ENCODE peak calls at places on chromosomes 11 and 22, in nine cellular contexts. X is EL; P is endothelial cell of umbilical vein; Y is ACHN; S is amniotic stem cell; K is naive thymus-derived CD8-positive, alpha-beta T cell; Q is type B pancreatic cell; H is progenitor cell of endocrine pancreas; D is MV-4-11. F is an unnamed sample.

GRCh38 chr22:46079861-46080821 is 70.2 kb upstream of the PPARA start:
- DNase-seq in P (no peak), X (peak; percentile 95), Q (no peak), Y (peak; percentile 69), D (peak; percentile 70), S (no peak), K (no peak), H (no peak), F (no peak)

GRCh38 chr11:69342588-69343330 is 48.8 kb downstream of the MYEOV start:
- DNase-seq in K (no peak), Y (no peak), D (no peak), Q (peak; percentile 61), S (no peak), X (no peak), H (no peak), P (no peak), F (no peak)

GRCh38 chr22:42880815-42881214 is 23.7 kb upstream of the ARFGAP3 start:
- DNase-seq in Q (no peak), K (no peak), H (no peak), X (no peak), Y (no peak), D (no peak), P (no peak), S (no peak), F (peak; percentile 31)

GRCh38 chr11:79507726-79508125 is 66.9 kb upstream of the TENM4 start:
- DNase-seq in H (no peak), Q (no peak), X (no peak), K (no peak), Y (no peak), P (no peak), S (no peak), D (no peak), F (peak; percentile 25)

GRCh38 chr11:125621995-125622394 is 3.0 kb upstream of the CHEK1 start:
- DNase-seq in Y (peak; percentile 53), P (peak; percentile 37), H (no peak), X (peak; percentile 78), K (no peak), Q (no peak), D (no peak), S (no peak), F (no peak)

GRCh38 chr22:40178417-40179409 is 988 bp downstream of the TNRC6B start:
- DNase-seq in Y (peak; percentile 51), H (no peak), X (peak; percentile 79), P (peak; percentile 71), Q (no peak), D (peak; percentile 8), K (peak; percentile 37), S (peak; percentile 52), F (peak; percentile 94)

GRCh38 chr11:80330302-80330701 is 889.5 kb upstream of the TENM4 start:
- DNase-seq in S (no peak), H (no peak), Q (no peak), P (peak; percentile 81), X (no peak), Y (peak; percentile 38), D (no peak), K (no peak), F (no peak)

GRCh38 chr11:92628401-92629292 is 340.8 kb upstream of the MTNR1B start:
- DNase-seq in Q (no peak), Y (no peak), D (peak; percentile 29), H (no peak), S (no peak), X (peak; percentile 45), K (no peak), P (no peak), F (no peak)

GRCh38 chr11:74139151-74139918 is 31.5 kb downstream of the C2CD3 start:
- DNase-seq in K (no peak), H (no peak), Q (no peak), S (no peak), P (no peak), X (peak; percentile 32), D (no peak), Y (peak; percentile 43), F (peak; percentile 35)

GRCh38 chr22:45684169-45684568 is 12.5 kb downstream of the ATXN10 start:
- DNase-seq in H (no peak), P (no peak), S (no peak), X (peak; percentile 50), Y (no peak), K (no peak), D (peak; percentile 89), Q (no peak), F (no peak)

GRCh38 chr22:30159561-30160353 is 79.5 kb downstream of the HORMAD2 start:
- DNase-seq in H (no peak), Q (no peak), S (peak; percentile 58), X (peak; percentile 64), K (no peak), P (peak; percentile 3), D (no peak), Y (peak; percentile 58), F (peak; percentile 6)

GRCh38 chr22:35172452-35172851 is 84.8 kb upstream of the HMGXB4 start:
- DNase-seq in Y (no peak), H (no peak), S (no peak), Q (no peak), D (no peak), P (no peak), X (no peak), K (no peak), F (no peak)

GRCh38 chr11:122776546-122776945 is 61.8 kb upstream of the CRTAM start:
- DNase-seq in K (no peak), S (no peak), D (no peak), H (no peak), X (no peak), Y (no peak), Q (no peak), P (no peak), F (no peak)

GRCh38 chr11:117016747-117017146 is 81.5 kb downstream of the SIK3 start:
- DNase-seq in Y (no peak), X (no peak), Q (no peak), H (no peak), S (no peak), K (no peak), P (no peak), D (no peak), F (no peak)

GRCh38 chr11:69119170-69119569 is 36.6 kb upstream of the SMIM38 start:
- DNase-seq in X (no peak), P (no peak), D (no peak), Y (no peak), S (no peak), Q (no peak), H (no peak), K (no peak), F (peak; percentile 21)

GRCh38 chr11:47359162-47359561 is 6.7 kb upstream of the MYBPC3 start:
- DNase-seq in S (no peak), X (no peak), H (no peak), Q (no peak), K (no peak), D (no peak), Y (no peak), P (no peak), F (no peak)

GRCh38 chr11:130831506-130832385 is 84.5 kb downstream of the SNX19 start:
- DNase-seq in X (no peak), Y (no peak), D (no peak), P (no peak), S (no peak), K (no peak), Q (no peak), H (no peak), F (peak; percentile 38)

GRCh38 chr22:30183861-30184278 is 62.7 kb downstream of the LIF start:
- DNase-seq in P (no peak), X (peak; percentile 61), H (no peak), K (no peak), Y (peak; percentile 71), D (peak; percentile 68), S (no peak), Q (no peak), F (peak; percentile 62)

GRCh38 chr11:117829369-117829725 is 4.8 kb upstream of the FXYD2 start:
- DNase-seq in H (no peak), Q (no peak), K (no peak), D (no peak), Y (no peak), P (no peak), S (no peak), X (no peak), F (no peak)

GRCh38 chr11:134275534-134276395 is at the start of gene GLB1L3:
- DNase-seq in Q (no peak), S (no peak), D (peak; percentile 4), X (peak; percentile 25), H (peak; percentile 22), Y (peak; percentile 11), K (peak; percentile 80), P (no peak), F (peak; percentile 76)

GRCh38 chr22:37420656-37421467 is 6.4 kb downstream of the ELFN2 start:
- DNase-seq in P (peak; percentile 26), Y (no peak), D (peak; percentile 21), S (no peak), X (peak; percentile 30), Q (no peak), H (no peak), K (no peak), F (no peak)

GRCh38 chr22:42937164-42937854 is 77.6 kb downstream of the PACSIN2 start:
- DNase-seq in D (peak; percentile 88), Y (peak; percentile 74), S (peak; percentile 59), P (no peak), K (no peak), Q (no peak), H (no peak), X (peak; percentile 84), F (peak; percentile 23)

GRCh38 chr11:76153609-76153949 is 52.7 kb downstream of the WNT11 start:
- DNase-seq in D (no peak), H (no peak), S (peak; percentile 25), X (peak; percentile 83), Q (no peak), K (no peak), P (no peak), Y (no peak), F (peak; percentile 88)

GRCh38 chr11:72743321-72744221 is 8.6 kb downstream of the ARAP1 start:
- DNase-seq in S (no peak), D (peak; percentile 76), K (no peak), H (no peak), P (no peak), Y (no peak), Q (no peak), X (no peak), F (no peak)

GRCh38 chr11:71558996-71559395 is 6.4 kb upstream of the KRTAP5-10 start:
- DNase-seq in Q (no peak), H (no peak), S (no peak), P (no peak), K (no peak), D (no peak), Y (no peak), X (no peak), F (no peak)

GRCh38 chr11:65897020-65897471 is 3.1 kb downstream of the FOSL1 start:
- DNase-seq in H (no peak), Q (no peak), D (no peak), Y (no peak), P (no peak), K (no peak), S (no peak), X (no peak), F (no peak)

GRCh38 chr11:126607374-126607773 is 251.9 kb downstream of the ST3GAL4 start:
- DNase-seq in Y (peak; percentile 35), H (peak; percentile 47), X (peak; percentile 59), S (peak; percentile 43), D (no peak), Q (no peak), K (no peak), P (peak; percentile 5), F (peak; percentile 79)

GRCh38 chr11:417652-418342 is 3.0 kb upstream of the SIGIRR start:
- DNase-seq in H (no peak), S (no peak), D (no peak), K (no peak), Q (no peak), P (no peak), Y (no peak), X (no peak), F (no peak)